ENCODE peak calls at places on chromosomes 1 and 21, in seven cellular contexts. Y, M, T, G, F, B and U are unnamed samples.

GRCh38 chr1:240285541-240285940 is 193.9 kb downstream of the FMN2 start:
- DNase-seq in Y (no peak), M (no peak), T (peak; percentile 26), G (no peak), F (no peak), B (no peak), U (peak; percentile 97)

GRCh38 chr1:243270097-243270864 is 14.4 kb downstream of the SDCCAG8 start:
- DNase-seq in Y (no peak), M (no peak), T (no peak), G (no peak), F (no peak), B (no peak), U (no peak)

GRCh38 chr1:12810691-12811408 is 19.7 kb downstream of the PRAMEF1 start:
- DNase-seq in Y (no peak), M (no peak), T (no peak), G (no peak), F (no peak), B (no peak), U (peak; percentile 1)

GRCh38 chr1:57017717-57018116 is 51.9 kb upstream of the C8B start:
- DNase-seq in Y (no peak), M (no peak), T (peak; percentile 1), G (no peak), F (peak; percentile 1), B (peak; percentile 76), U (peak; percentile 29)

GRCh38 chr1:2098301-2098698 is 48.1 kb downstream of the PRKCZ start:
- DNase-seq in Y (no peak), M (no peak), T (no peak), G (no peak), F (no peak), B (no peak), U (no peak)

GRCh38 chr1:117673405-117673804 is 67.6 kb downstream of the TENT5C start:
- DNase-seq in Y (no peak), M (no peak), T (peak; percentile 46), G (no peak), F (no peak), B (no peak), U (peak; percentile 82)

GRCh38 chr1:163844393-163844948 is 522.7 kb downstream of the NUF2 start:
- DNase-seq in Y (no peak), M (no peak), T (no peak), G (no peak), F (no peak), B (no peak), U (peak; percentile 95)

GRCh38 chr1:39102537-39103320 is 76.6 kb downstream of the NDUFS5 start:
- DNase-seq in Y (peak; percentile 39), M (peak; percentile 30), T (peak; percentile 90), G (no peak), F (peak; percentile 67), B (peak; percentile 86), U (peak; percentile 82)

GRCh38 chr1:101365881-101366280 is 129.1 kb downstream of the S1PR1 start:
- DNase-seq in Y (no peak), M (no peak), T (peak; percentile 29), G (no peak), F (no peak), B (no peak), U (peak; percentile 33)

GRCh38 chr1:43238104-43238503 is 31.7 kb upstream of the TMEM125 start:
- DNase-seq in Y (no peak), M (peak; percentile 83), T (peak; percentile 79), G (no peak), F (peak; percentile 40), B (peak; percentile 91), U (peak; percentile 76)

GRCh38 chr1:238487931-238488330 is 597.2 kb upstream of the ZP4 start:
- DNase-seq in Y (no peak), M (no peak), T (peak; percentile 38), G (no peak), F (no peak), B (no peak), U (no peak)

GRCh38 chr1:161784963-161785362 is 18.8 kb downstream of the ATF6 start:
- DNase-seq in Y (no peak), M (no peak), T (no peak), G (no peak), F (no peak), B (no peak), U (no peak)

GRCh38 chr1:242651817-242652216 is 127.3 kb upstream of the PLD5 start:
- DNase-seq in Y (no peak), M (no peak), T (no peak), G (no peak), F (no peak), B (peak; percentile 33), U (no peak)

GRCh38 chr1:186102107-186102506 is 272.9 kb downstream of the TPR start:
- DNase-seq in Y (no peak), M (no peak), T (no peak), G (no peak), F (no peak), B (no peak), U (no peak)

GRCh38 chr21:29504751-29505321 is 206.1 kb downstream of the BACH1 start:
- DNase-seq in Y (no peak), M (no peak), T (peak; percentile 65), G (no peak), F (no peak), B (no peak), U (peak; percentile 14)

GRCh38 chr21:33076600-33077329 is 6.8 kb downstream of the OLIG1 start:
- DNase-seq in Y (no peak), M (no peak), T (no peak), G (no peak), F (no peak), B (peak; percentile 37), U (no peak)

GRCh38 chr1:65949230-65949626 is 156.5 kb downstream of the PDE4B start:
- DNase-seq in Y (no peak), M (peak; percentile 70), T (peak; percentile 25), G (no peak), F (no peak), B (no peak), U (peak; percentile 57)

DNA sequence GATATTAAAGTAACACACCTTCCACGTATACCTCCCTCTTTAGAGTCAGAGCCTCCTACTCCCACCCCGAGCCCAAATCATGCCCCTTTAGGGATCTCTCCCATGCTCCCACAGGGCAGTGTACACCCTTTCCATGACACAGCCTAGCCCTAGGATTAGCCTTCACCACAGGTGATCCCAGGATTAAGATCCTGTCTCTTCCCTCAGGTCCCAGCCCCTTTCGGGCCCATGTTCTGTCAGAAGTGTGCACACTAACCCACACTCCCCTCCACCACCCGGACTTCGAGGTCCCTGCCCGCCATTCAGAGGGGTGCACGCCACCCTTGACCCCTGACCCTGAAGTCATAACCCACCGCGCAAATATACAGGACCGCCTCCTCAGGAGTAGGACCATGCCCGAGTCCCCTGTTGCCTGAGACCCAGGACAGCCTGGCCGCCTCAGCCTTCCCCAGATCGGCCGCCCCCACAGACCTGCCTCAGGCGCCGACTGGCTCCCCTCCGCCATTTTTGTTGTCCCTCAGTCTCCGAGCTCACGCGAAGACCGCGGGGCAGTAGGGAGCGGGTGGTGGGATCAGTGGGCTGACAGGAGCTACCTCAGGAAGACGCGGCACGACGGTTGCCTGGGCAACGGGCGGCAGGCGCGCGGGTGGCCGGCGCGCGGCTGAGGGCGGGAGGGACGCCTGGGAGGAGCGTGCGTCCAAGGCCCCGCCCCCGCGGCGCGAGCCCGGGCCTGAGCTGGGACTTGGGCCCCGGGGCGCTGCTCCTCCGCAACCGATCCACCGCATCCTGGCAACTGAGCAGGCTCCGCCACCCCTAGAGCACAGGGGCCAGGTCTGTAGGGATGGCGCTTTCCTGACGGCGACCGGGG is at the start of gene AGBL4:
- DNase-seq in Y (no peak), M (peak; percentile 39), T (peak; percentile 5), G (peak; percentile 89), F (peak; percentile 12), B (peak; percentile 69), U (peak; percentile 0)
- H3K4me3 ChIP-seq in Y (no peak within 1 kb of the TSS), M (peak within 1 kb of the TSS; percentile 53), T (peak within 1 kb of the TSS; percentile 46), G (peak within 1 kb of the TSS; percentile 52), F (peak within 1 kb of the TSS; percentile 53), B (peak within 1 kb of the TSS; percentile 21), U (peak within 1 kb of the TSS; percentile 34)

GRCh38 chr1:61079276-61079897 is 3.0 kb upstream of the NFIA start:
- DNase-seq in Y (no peak), M (peak; percentile 63), T (no peak), G (no peak), F (no peak), B (no peak), U (no peak)

GRCh38 chr1:61076728-61077675 is 5.4 kb upstream of the NFIA start:
- DNase-seq in Y (peak; percentile 87), M (peak; percentile 93), T (peak; percentile 95), G (peak; percentile 84), F (peak; percentile 71), B (peak; percentile 89), U (peak; percentile 88)

GRCh38 chr1:61079898-61080336 is 2.4 kb upstream of the NFIA start:
- DNase-seq in Y (peak; percentile 8), M (peak; percentile 82), T (peak; percentile 86), G (peak; percentile 73), F (no peak), B (peak; percentile 82), U (peak; percentile 91)

GRCh38 chr1:61077676-61078521 is 4.5 kb upstream of the NFIA start:
- DNase-seq in Y (peak; percentile 96), M (peak; percentile 95), T (peak; percentile 100), G (peak; percentile 78), F (peak; percentile 92), B (peak; percentile 89), U (peak; percentile 100)

DNA sequence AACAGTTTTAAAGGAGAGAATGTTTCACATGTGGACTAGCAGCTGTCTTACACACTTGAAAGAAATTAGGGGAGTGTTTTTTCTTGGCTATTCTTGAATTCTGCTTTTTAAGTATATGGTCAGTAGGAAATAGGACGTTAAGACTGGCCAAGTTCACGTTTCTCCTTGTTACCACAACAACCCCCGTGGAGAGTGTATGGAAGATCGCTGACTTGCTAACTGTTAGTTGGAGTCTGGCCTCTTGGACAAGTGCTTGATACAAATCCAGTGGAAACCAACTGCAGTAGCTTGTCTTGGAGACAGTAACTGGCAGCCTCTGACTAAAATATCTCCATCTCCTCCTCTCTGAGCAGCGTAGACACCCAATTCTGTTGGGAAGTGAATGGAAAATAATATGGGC is 3.8 kb upstream of the NFIA start:
- DNase-seq in Y (no peak), M (no peak), T (peak; percentile 63), G (no peak), F (no peak), B (no peak), U (no peak)
- H3K4me3 ChIP-seq in Y (peak overlapping the region; percentile 73), M (peak overlapping the region; percentile 58), T (no peak overlapping the region), G (peak overlapping the region; percentile 48), F (no peak overlapping the region), B (no peak overlapping the region), U (peak overlapping the region; percentile 56)

DNA sequence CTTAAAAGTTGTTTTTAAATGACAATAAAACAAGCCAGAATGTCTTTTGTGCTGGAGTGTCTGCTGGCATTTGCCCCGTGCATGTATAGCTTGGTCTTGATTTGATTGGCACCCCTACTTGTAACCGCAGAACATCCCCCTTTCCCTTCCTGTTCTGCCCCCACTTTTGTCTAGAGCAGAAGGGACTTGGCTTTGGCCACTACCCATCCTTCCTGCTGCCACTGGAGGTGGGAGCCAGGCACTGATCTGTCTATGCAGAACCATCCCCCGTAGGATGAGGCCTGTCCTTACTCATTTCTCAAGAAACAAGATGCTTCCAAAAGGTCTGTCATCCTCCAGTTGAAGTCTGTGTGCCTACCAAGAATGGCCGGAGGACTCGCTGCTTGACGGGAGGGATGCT is 1.2 kb upstream of the SLC27A3 start:
- DNase-seq in Y (no peak), M (no peak), T (no peak), G (no peak), F (no peak), B (no peak), U (no peak)
- H3K4me3 ChIP-seq in Y (no peak overlapping the region), M (no peak overlapping the region), T (no peak overlapping the region), G (no peak overlapping the region), F (no peak overlapping the region), B (no peak overlapping the region), U (no peak overlapping the region)

DNA sequence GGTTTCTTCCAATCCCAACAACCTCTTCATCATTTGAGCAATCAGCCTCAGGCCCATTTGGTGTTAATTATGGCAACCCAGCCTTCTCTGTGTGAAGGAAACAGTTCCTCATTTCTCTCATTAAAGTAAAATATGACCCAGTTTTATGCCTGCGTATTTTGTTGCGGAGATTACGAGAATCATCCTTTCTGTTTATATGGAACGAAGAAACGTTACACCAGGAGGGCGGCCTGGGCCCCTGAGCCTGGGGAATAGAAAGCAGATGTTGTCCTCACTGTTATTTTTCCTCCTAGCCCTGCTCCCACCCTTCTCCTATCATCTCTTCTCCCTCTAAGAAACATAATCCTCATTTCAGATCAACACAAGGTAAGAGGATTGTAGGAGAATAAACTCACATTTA is 332.3 kb upstream of the USP24 start:
- DNase-seq in Y (no peak), M (no peak), T (peak; percentile 27), G (no peak), F (no peak), B (no peak), U (peak; percentile 3)
- H3K4me3 ChIP-seq in Y (no peak overlapping the region), M (no peak overlapping the region), T (no peak overlapping the region), G (no peak overlapping the region), F (no peak overlapping the region), B (no peak overlapping the region), U (no peak overlapping the region)